ENCODE peak calls at places on chromosomes 2 and 18, in six cellular contexts. N is cardiac septum, E is PC-3, I is brain pericyte, U is type B pancreatic cell, G is LoVo. R is an unnamed sample.

GRCh38 chr18:26656944-26657536 is 108.7 kb upstream of the KCTD1 start:
- DNase-seq in N (peak; percentile 88), E (peak; percentile 68), I (no peak), U (peak; percentile 84), G (peak; percentile 57), R (peak; percentile 3)

GRCh38 chr18:12011962-12012549 is 30.7 kb downstream of the IMPA2 start:
- DNase-seq in N (no peak), E (no peak), I (peak; percentile 83), U (no peak), G (no peak), R (no peak)

GRCh38 chr2:60641866-60642788 is 88.7 kb upstream of the BCL11A start:
- DNase-seq in N (no peak), E (peak; percentile 57), I (no peak), U (no peak), G (peak; percentile 40), R (peak; percentile 18)

GRCh38 chr18:24016643-24017042 is 2.1 kb downstream of the TTC39C start:
- DNase-seq in N (no peak), E (peak; percentile 55), I (no peak), U (no peak), G (peak; percentile 38), R (no peak)

GRCh38 chr18:61948196-61948800 is 55.5 kb upstream of the RNF152 start:
- DNase-seq in N (no peak), E (no peak), I (no peak), U (no peak), G (no peak), R (peak; percentile 13)

GRCh38 chr2:178297091-178297411 is 102.7 kb downstream of the OSBPL6 start:
- DNase-seq in N (no peak), E (no peak), I (no peak), U (no peak), G (no peak), R (no peak)

GRCh38 chr2:66434679-66435548 is at the start of gene MEIS1:
- DNase-seq in N (peak; percentile 94), E (peak; percentile 90), I (peak; percentile 36), U (peak; percentile 88), G (peak; percentile 81), R (peak; percentile 99)

GRCh38 chr18:79630266-79631095 is 49.1 kb upstream of the CTDP1 start:
- DNase-seq in N (no peak), E (peak; percentile 30), I (no peak), U (peak; percentile 58), G (no peak), R (no peak)

GRCh38 chr2:20852670-20853069 is 29.8 kb upstream of the LDAH start:
- DNase-seq in N (no peak), E (no peak), I (no peak), U (no peak), G (no peak), R (no peak)

GRCh38 chr2:13480057-13480456 is 763.3 kb downstream of the TRIB2 start:
- DNase-seq in N (no peak), E (no peak), I (no peak), U (no peak), G (no peak), R (no peak)

GRCh38 chr2:159574246-159574645 is 42.1 kb downstream of the BAZ2B start:
- DNase-seq in N (no peak), E (no peak), I (no peak), U (no peak), G (no peak), R (no peak)

GRCh38 chr18:23969664-23970063 is 44.9 kb upstream of the TTC39C start:
- DNase-seq in N (no peak), E (no peak), I (no peak), U (no peak), G (no peak), R (no peak)

GRCh38 chr18:22667616-22668422 is 250.1 kb upstream of the CTAGE1 start:
- DNase-seq in N (no peak), E (peak; percentile 91), I (peak; percentile 45), U (no peak), G (peak; percentile 66), R (peak; percentile 83)